ENCODE peak calls at places on chromosome 4, in ten cellular contexts. One of them, this sample, is unnamed.

GRCh38 chr4:134885436-134885835 is 683.8 kb upstream of the PABPC4L start:
- DNase-seq in HCT116: no peak
- DNase-seq in foreskin fibroblast: no peak
- DNase-seq in ovary: no peak
- DNase-seq in BJ: no peak
- DNase-seq in GM13977: no peak
- DNase-seq in lower leg skin: no peak
- DNase-seq in fibroblast of pulmonary artery: peak; percentile 34
- DNase-seq in progenitor cell of endocrine pancreas: no peak
- DNase-seq in AG04449: no peak
- DNase-seq in this sample: no peak

GRCh38 chr4:65597697-65598096 is 72.6 kb downstream of the EPHA5 start:
- DNase-seq in HCT116: no peak
- DNase-seq in foreskin fibroblast: no peak
- DNase-seq in ovary: no peak
- DNase-seq in BJ: no peak
- DNase-seq in GM13977: no peak
- DNase-seq in lower leg skin: no peak
- DNase-seq in fibroblast of pulmonary artery: no peak
- DNase-seq in progenitor cell of endocrine pancreas: no peak
- DNase-seq in AG04449: no peak
- DNase-seq in this sample: no peak

GRCh38 chr4:147924604-147925412 is 192.9 kb downstream of the ARHGAP10 start:
- DNase-seq in HCT116: no peak
- DNase-seq in foreskin fibroblast: no peak
- DNase-seq in ovary: peak; percentile 50
- DNase-seq in BJ: no peak
- DNase-seq in GM13977: no peak
- DNase-seq in lower leg skin: no peak
- DNase-seq in fibroblast of pulmonary artery: peak; percentile 60
- DNase-seq in progenitor cell of endocrine pancreas: no peak
- DNase-seq in AG04449: no peak
- DNase-seq in this sample: no peak

GRCh38 chr4:52045028-52045427 is 6.1 kb upstream of the SPATA18 start:
- DNase-seq in HCT116: no peak
- DNase-seq in foreskin fibroblast: no peak
- DNase-seq in ovary: no peak
- DNase-seq in BJ: no peak
- DNase-seq in GM13977: no peak
- DNase-seq in lower leg skin: no peak
- DNase-seq in fibroblast of pulmonary artery: no peak
- DNase-seq in progenitor cell of endocrine pancreas: no peak
- DNase-seq in AG04449: no peak
- DNase-seq in this sample: no peak

GRCh38 chr4:89640620-89641366 is 196.2 kb downstream of the SNCA start:
- DNase-seq in HCT116: peak; percentile 68
- DNase-seq in foreskin fibroblast: peak; percentile 47
- DNase-seq in ovary: peak; percentile 47
- DNase-seq in BJ: no peak
- DNase-seq in GM13977: no peak
- DNase-seq in lower leg skin: no peak
- DNase-seq in fibroblast of pulmonary artery: peak; percentile 71
- DNase-seq in progenitor cell of endocrine pancreas: peak; percentile 60
- DNase-seq in AG04449: peak; percentile 2
- DNase-seq in this sample: no peak

GRCh38 chr4:81472249-81473085 is 760 bp upstream of the RASGEF1B start:
- DNase-seq in HCT116: no peak
- DNase-seq in foreskin fibroblast: peak; percentile 15
- DNase-seq in ovary: no peak
- DNase-seq in BJ: no peak
- DNase-seq in GM13977: peak; percentile 63
- DNase-seq in lower leg skin: peak; percentile 88
- DNase-seq in fibroblast of pulmonary artery: peak; percentile 58
- DNase-seq in progenitor cell of endocrine pancreas: no peak
- DNase-seq in AG04449: no peak
- DNase-seq in this sample: peak; percentile 56

GRCh38 chr4:184099541-184099966 is 118.1 kb downstream of the ENPP6 start:
- DNase-seq in HCT116: no peak
- DNase-seq in foreskin fibroblast: no peak
- DNase-seq in ovary: no peak
- DNase-seq in BJ: no peak
- DNase-seq in GM13977: peak; percentile 29
- DNase-seq in lower leg skin: peak; percentile 79
- DNase-seq in fibroblast of pulmonary artery: no peak
- DNase-seq in progenitor cell of endocrine pancreas: no peak
- DNase-seq in AG04449: no peak
- DNase-seq in this sample: no peak

GRCh38 chr4:106583108-106583507 is 214.5 kb upstream of the GIMD1 start:
- DNase-seq in HCT116: no peak
- DNase-seq in foreskin fibroblast: no peak
- DNase-seq in ovary: no peak
- DNase-seq in BJ: no peak
- DNase-seq in GM13977: no peak
- DNase-seq in lower leg skin: no peak
- DNase-seq in fibroblast of pulmonary artery: no peak
- DNase-seq in progenitor cell of endocrine pancreas: no peak
- DNase-seq in AG04449: no peak
- DNase-seq in this sample: no peak

GRCh38 chr4:170801771-170802170 is 712.0 kb upstream of the AADAT start:
- DNase-seq in HCT116: no peak
- DNase-seq in foreskin fibroblast: no peak
- DNase-seq in ovary: no peak
- DNase-seq in BJ: no peak
- DNase-seq in GM13977: no peak
- DNase-seq in lower leg skin: no peak
- DNase-seq in fibroblast of pulmonary artery: no peak
- DNase-seq in progenitor cell of endocrine pancreas: no peak
- DNase-seq in AG04449: no peak
- DNase-seq in this sample: no peak

GRCh38 chr4:82560853-82561744 is 689 bp downstream of the TMEM150C start:
- DNase-seq in HCT116: no peak
- DNase-seq in foreskin fibroblast: no peak
- DNase-seq in ovary: peak; percentile 45
- DNase-seq in BJ: no peak
- DNase-seq in GM13977: peak; percentile 36
- DNase-seq in lower leg skin: no peak
- DNase-seq in fibroblast of pulmonary artery: no peak
- DNase-seq in progenitor cell of endocrine pancreas: peak; percentile 14
- DNase-seq in AG04449: no peak
- DNase-seq in this sample: no peak

GRCh38 chr4:579543-580175 is 3.6 kb upstream of the TMEM271 start:
- DNase-seq in HCT116: no peak
- DNase-seq in foreskin fibroblast: no peak
- DNase-seq in ovary: no peak
- DNase-seq in BJ: no peak
- DNase-seq in GM13977: no peak
- DNase-seq in lower leg skin: peak; percentile 64
- DNase-seq in fibroblast of pulmonary artery: no peak
- DNase-seq in progenitor cell of endocrine pancreas: no peak
- DNase-seq in AG04449: no peak
- DNase-seq in this sample: no peak

DNA sequence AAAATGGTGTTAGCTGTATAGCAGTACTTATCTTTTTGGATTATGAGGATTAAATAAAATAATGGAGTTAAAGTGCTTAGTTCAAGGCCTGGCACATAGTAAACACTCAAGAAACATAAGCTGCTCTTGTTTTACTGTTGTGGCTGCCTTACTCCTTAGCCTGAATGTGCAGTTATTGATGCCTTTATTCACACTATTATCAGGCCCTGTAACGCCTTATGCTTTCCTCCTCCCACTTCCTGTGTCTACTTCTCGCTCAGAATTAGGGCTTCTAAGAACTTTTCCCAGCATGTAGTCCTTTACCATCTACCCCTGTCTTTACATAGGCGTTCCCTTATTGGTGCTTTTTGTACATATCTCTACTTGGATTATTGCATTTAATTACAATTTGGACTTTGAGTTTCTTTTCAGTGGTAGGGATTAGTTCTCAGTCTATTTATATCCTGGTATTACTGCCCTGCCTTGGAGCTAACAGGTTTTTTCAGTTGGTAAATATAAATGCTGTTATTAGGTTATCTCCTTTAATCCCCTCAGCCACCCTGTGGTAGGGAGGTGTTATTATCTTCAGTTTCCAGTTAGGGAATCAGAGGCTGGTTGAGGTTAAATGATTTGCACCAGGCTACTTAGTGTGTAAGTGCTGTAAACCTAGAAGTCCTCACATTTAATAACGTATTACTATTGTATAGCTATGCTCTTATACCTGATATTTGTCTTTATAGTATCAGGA is 83.9 kb downstream of the RBPJ start:
- DNase-seq in HCT116: no peak
- DNase-seq in foreskin fibroblast: no peak
- DNase-seq in ovary: no peak
- DNase-seq in BJ: no peak
- DNase-seq in GM13977: no peak
- DNase-seq in lower leg skin: no peak
- DNase-seq in fibroblast of pulmonary artery: no peak
- DNase-seq in progenitor cell of endocrine pancreas: no peak
- DNase-seq in AG04449: no peak
- DNase-seq in this sample: no peak
- TF ChIP-seq CTCF in HCT116: no peak
- TF ChIP-seq CTCF in foreskin fibroblast: no peak
- TF ChIP-seq CTCF in ovary: no peak
- TF ChIP-seq CTCF in BJ: no peak
- TF ChIP-seq CTCF in GM13977: no peak
- TF ChIP-seq CTCF in lower leg skin: no peak
- TF ChIP-seq CTCF in fibroblast of pulmonary artery: no peak
- TF ChIP-seq CTCF in progenitor cell of endocrine pancreas: peak; percentile 16
- TF ChIP-seq CTCF in AG04449: no peak
- TF ChIP-seq CTCF in this sample: no peak

GRCh38 chr4:18816228-18816891 is 794.8 kb upstream of the LCORL start:
- DNase-seq in HCT116: no peak
- DNase-seq in foreskin fibroblast: no peak
- DNase-seq in ovary: no peak
- DNase-seq in BJ: no peak
- DNase-seq in GM13977: no peak
- DNase-seq in lower leg skin: no peak
- DNase-seq in fibroblast of pulmonary artery: no peak
- DNase-seq in progenitor cell of endocrine pancreas: no peak
- DNase-seq in AG04449: no peak
- DNase-seq in this sample: no peak

GRCh38 chr4:18813055-18813454 is 791.5 kb upstream of the LCORL start:
- DNase-seq in HCT116: no peak
- DNase-seq in foreskin fibroblast: no peak
- DNase-seq in ovary: no peak
- DNase-seq in BJ: no peak
- DNase-seq in GM13977: no peak
- DNase-seq in lower leg skin: no peak
- DNase-seq in fibroblast of pulmonary artery: no peak
- DNase-seq in progenitor cell of endocrine pancreas: no peak
- DNase-seq in AG04449: no peak
- DNase-seq in this sample: peak; percentile 29

GRCh38 chr4:18813771-18814170 is 792.2 kb upstream of the LCORL start:
- DNase-seq in HCT116: no peak
- DNase-seq in foreskin fibroblast: no peak
- DNase-seq in ovary: no peak
- DNase-seq in BJ: no peak
- DNase-seq in GM13977: no peak
- DNase-seq in lower leg skin: no peak
- DNase-seq in fibroblast of pulmonary artery: no peak
- DNase-seq in progenitor cell of endocrine pancreas: no peak
- DNase-seq in AG04449: no peak
- DNase-seq in this sample: no peak

GRCh38 chr4:18815081-18815778 is 793.7 kb upstream of the LCORL start:
- DNase-seq in HCT116: no peak
- DNase-seq in foreskin fibroblast: no peak
- DNase-seq in ovary: no peak
- DNase-seq in BJ: no peak
- DNase-seq in GM13977: no peak
- DNase-seq in lower leg skin: no peak
- DNase-seq in fibroblast of pulmonary artery: no peak
- DNase-seq in progenitor cell of endocrine pancreas: no peak
- DNase-seq in AG04449: no peak
- DNase-seq in this sample: no peak

GRCh38 chr4:18815779-18816173 is 794.2 kb upstream of the LCORL start:
- DNase-seq in HCT116: no peak
- DNase-seq in foreskin fibroblast: no peak
- DNase-seq in ovary: no peak
- DNase-seq in BJ: no peak
- DNase-seq in GM13977: no peak
- DNase-seq in lower leg skin: no peak
- DNase-seq in fibroblast of pulmonary artery: no peak
- DNase-seq in progenitor cell of endocrine pancreas: no peak
- DNase-seq in AG04449: no peak
- DNase-seq in this sample: no peak
- TF ChIP-seq CTCF in HCT116: no peak
- TF ChIP-seq CTCF in foreskin fibroblast: no peak
- TF ChIP-seq CTCF in ovary: no peak
- TF ChIP-seq CTCF in BJ: no peak
- TF ChIP-seq CTCF in GM13977: no peak
- TF ChIP-seq CTCF in lower leg skin: no peak
- TF ChIP-seq CTCF in fibroblast of pulmonary artery: no peak
- TF ChIP-seq CTCF in progenitor cell of endocrine pancreas: no peak
- TF ChIP-seq CTCF in AG04449: no peak
- TF ChIP-seq CTCF in this sample: peak; percentile 31

DNA sequence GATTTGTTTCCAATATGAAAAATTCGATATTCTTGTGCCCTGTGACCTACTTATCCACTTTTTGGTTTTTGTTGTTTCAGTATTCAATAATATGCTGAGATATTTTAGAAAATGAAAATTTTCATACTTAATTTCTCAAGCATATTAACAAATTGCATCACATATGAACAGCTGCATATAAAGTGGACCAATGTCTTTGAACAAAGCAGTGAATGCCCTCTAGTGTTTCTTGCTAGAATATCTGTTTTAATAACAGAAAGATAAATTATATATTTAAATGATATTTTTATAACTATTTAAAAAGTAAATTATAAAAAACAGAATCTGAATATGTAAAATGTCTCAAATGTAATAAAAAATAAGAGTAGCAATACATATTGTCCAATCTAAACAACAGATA is 31.7 kb upstream of the INTU start:
- DNase-seq in HCT116: no peak
- DNase-seq in foreskin fibroblast: peak; percentile 1
- DNase-seq in ovary: no peak
- DNase-seq in BJ: no peak
- DNase-seq in GM13977: no peak
- DNase-seq in lower leg skin: no peak
- DNase-seq in fibroblast of pulmonary artery: peak; percentile 54
- DNase-seq in progenitor cell of endocrine pancreas: no peak
- DNase-seq in AG04449: no peak
- DNase-seq in this sample: no peak
- TF ChIP-seq CTCF in HCT116: no peak
- TF ChIP-seq CTCF in foreskin fibroblast: peak; percentile 36
- TF ChIP-seq CTCF in ovary: no peak
- TF ChIP-seq CTCF in BJ: peak; percentile 20
- TF ChIP-seq CTCF in GM13977: no peak
- TF ChIP-seq CTCF in lower leg skin: no peak
- TF ChIP-seq CTCF in fibroblast of pulmonary artery: peak; percentile 51
- TF ChIP-seq CTCF in progenitor cell of endocrine pancreas: peak; percentile 27
- TF ChIP-seq CTCF in AG04449: peak; percentile 6
- TF ChIP-seq CTCF in this sample: peak; percentile 42

DNA sequence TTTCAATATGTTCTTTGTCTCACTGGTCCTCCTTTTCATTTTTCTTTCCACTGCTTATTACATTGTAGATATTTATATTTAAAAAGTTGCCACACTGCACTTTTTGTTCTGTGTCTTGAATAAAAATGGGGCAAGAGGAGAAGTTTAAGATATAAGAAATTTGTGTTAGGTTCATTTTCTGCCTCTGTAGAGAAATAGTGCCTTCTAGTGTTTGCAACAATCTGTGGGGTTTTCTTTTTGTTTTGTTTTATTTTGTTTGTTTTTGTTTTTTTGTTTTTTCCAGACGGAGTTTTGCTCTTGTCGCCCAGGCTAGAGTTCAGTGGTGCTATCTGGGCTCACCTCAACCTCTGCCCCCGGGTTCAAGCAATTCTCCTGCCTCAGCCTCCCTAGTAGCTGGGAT is 20.1 kb upstream of the SMIM14 start:
- DNase-seq in HCT116: no peak
- DNase-seq in foreskin fibroblast: no peak
- DNase-seq in ovary: no peak
- DNase-seq in BJ: no peak
- DNase-seq in GM13977: no peak
- DNase-seq in lower leg skin: no peak
- DNase-seq in fibroblast of pulmonary artery: peak; percentile 49
- DNase-seq in progenitor cell of endocrine pancreas: no peak
- DNase-seq in AG04449: no peak
- DNase-seq in this sample: no peak
- TF ChIP-seq CTCF in HCT116: peak; percentile 76
- TF ChIP-seq CTCF in foreskin fibroblast: peak; percentile 38
- TF ChIP-seq CTCF in ovary: no peak
- TF ChIP-seq CTCF in BJ: peak; percentile 38
- TF ChIP-seq CTCF in GM13977: peak; percentile 18
- TF ChIP-seq CTCF in lower leg skin: no peak
- TF ChIP-seq CTCF in fibroblast of pulmonary artery: peak; percentile 66
- TF ChIP-seq CTCF in progenitor cell of endocrine pancreas: no peak
- TF ChIP-seq CTCF in AG04449: no peak
- TF ChIP-seq CTCF in this sample: peak; percentile 49

This sample was measured in epithelial cell of proximal tubule.